ENCODE peak calls at places on chromosomes 6 and 20, in five cellular contexts. One of them, this sample, is unnamed.

GRCh38 chr6:152206072-152206818 is 398.8 kb downstream of the ESR1 start:
- DNase-seq in substantia nigra: no peak
- DNase-seq in amniotic stem cell: no peak
- DNase-seq in germinal center: peak; percentile 16
- DNase-seq in HEK293T: peak; percentile 48
- DNase-seq in this sample: peak; percentile 26

GRCh38 chr6:101534386-101534785 is 140.9 kb downstream of the GRIK2 start:
- DNase-seq in germinal center: no peak
- DNase-seq in amniotic stem cell: no peak
- DNase-seq in substantia nigra: no peak
- DNase-seq in HEK293T: no peak
- DNase-seq in this sample: no peak

GRCh38 chr20:57908691-57909090 is 198.9 kb upstream of the PMEPA1 start:
- DNase-seq in amniotic stem cell: no peak
- DNase-seq in germinal center: no peak
- DNase-seq in substantia nigra: no peak
- DNase-seq in HEK293T: no peak
- DNase-seq in this sample: no peak

GRCh38 chr20:62120990-62121775 is 1.1 kb upstream of the LSM14B start:
- DNase-seq in HEK293T: no peak
- DNase-seq in germinal center: no peak
- DNase-seq in substantia nigra: no peak
- DNase-seq in amniotic stem cell: no peak
- DNase-seq in this sample: no peak

GRCh38 chr6:136415351-136416005 is 125.8 kb upstream of the BCLAF1 start:
- DNase-seq in germinal center: no peak
- DNase-seq in amniotic stem cell: no peak
- DNase-seq in HEK293T: no peak
- DNase-seq in substantia nigra: no peak
- DNase-seq in this sample: no peak

GRCh38 chr6:33945931-33946330 is 142.1 kb upstream of the MLN start:
- DNase-seq in HEK293T: no peak
- DNase-seq in germinal center: no peak
- DNase-seq in amniotic stem cell: no peak
- DNase-seq in substantia nigra: no peak
- DNase-seq in this sample: no peak

GRCh38 chr20:59177266-59178250 is 13.9 kb downstream of the ZNF831 start:
- DNase-seq in amniotic stem cell: no peak
- DNase-seq in HEK293T: no peak
- DNase-seq in germinal center: no peak
- DNase-seq in substantia nigra: no peak
- DNase-seq in this sample: no peak

GRCh38 chr6:26104457-26105108 is 17.4 kb downstream of the HFE start:
- DNase-seq in substantia nigra: no peak
- DNase-seq in germinal center: no peak
- DNase-seq in amniotic stem cell: no peak
- DNase-seq in HEK293T: no peak
- DNase-seq in this sample: no peak

GRCh38 chr6:183668-184067 is 108.6 kb upstream of the DUSP22 start:
- DNase-seq in substantia nigra: no peak
- DNase-seq in amniotic stem cell: no peak
- DNase-seq in HEK293T: no peak
- DNase-seq in germinal center: peak; percentile 44
- DNase-seq in this sample: no peak

GRCh38 chr6:1089860-1090259 is 222.0 kb upstream of the FOXQ1 start:
- DNase-seq in amniotic stem cell: no peak
- DNase-seq in HEK293T: no peak
- DNase-seq in germinal center: no peak
- DNase-seq in substantia nigra: no peak
- DNase-seq in this sample: no peak

GRCh38 chr6:121187833-121188200 is 146.5 kb downstream of the TBC1D32 start:
- DNase-seq in germinal center: no peak
- DNase-seq in amniotic stem cell: no peak
- DNase-seq in substantia nigra: no peak
- DNase-seq in HEK293T: no peak
- DNase-seq in this sample: no peak

GRCh38 chr20:18066421-18067333 is 9.0 kb upstream of the OVOL2 start:
- DNase-seq in HEK293T: no peak
- DNase-seq in amniotic stem cell: no peak
- DNase-seq in germinal center: no peak
- DNase-seq in substantia nigra: no peak
- DNase-seq in this sample: no peak

GRCh38 chr6:137044366-137045220 is at the start of gene IL20RA:
- DNase-seq in amniotic stem cell: no peak
- DNase-seq in germinal center: peak; percentile 17
- DNase-seq in substantia nigra: no peak
- DNase-seq in HEK293T: no peak
- DNase-seq in this sample: peak; percentile 59

GRCh38 chr20:50516180-50516934 is 6.2 kb downstream of the PTPN1 start:
- DNase-seq in amniotic stem cell: no peak
- DNase-seq in substantia nigra: no peak
- DNase-seq in germinal center: peak; percentile 55
- DNase-seq in HEK293T: no peak
- DNase-seq in this sample: no peak

GRCh38 chr6:15063253-15063853 is 182.5 kb upstream of the JARID2 start:
- DNase-seq in amniotic stem cell: no peak
- DNase-seq in HEK293T: no peak
- DNase-seq in germinal center: no peak
- DNase-seq in substantia nigra: no peak
- DNase-seq in this sample: no peak

GRCh38 chr6:159969921-159970320 is 1.0 kb downstream of the IGF2R start:
- DNase-seq in HEK293T: peak; percentile 65
- DNase-seq in substantia nigra: peak; percentile 24
- DNase-seq in germinal center: peak; percentile 32
- DNase-seq in amniotic stem cell: peak; percentile 34
- DNase-seq in this sample: peak; percentile 45

GRCh38 chr20:10359621-10360040 is 74.4 kb downstream of the MKKS start:
- DNase-seq in germinal center: no peak
- DNase-seq in HEK293T: no peak
- DNase-seq in substantia nigra: no peak
- DNase-seq in amniotic stem cell: no peak
- DNase-seq in this sample: no peak

GRCh38 chr20:39974966-39975501 is 714.0 kb downstream of the MAFB start:
- DNase-seq in substantia nigra: no peak
- DNase-seq in amniotic stem cell: no peak
- DNase-seq in HEK293T: no peak
- DNase-seq in germinal center: no peak
- DNase-seq in this sample: no peak

GRCh38 chr6:52435345-52435744 is 15.2 kb downstream of the EFHC1 start:
- DNase-seq in germinal center: no peak
- DNase-seq in HEK293T: no peak
- DNase-seq in amniotic stem cell: no peak
- DNase-seq in substantia nigra: no peak
- DNase-seq in this sample: no peak

GRCh38 chr6:139367810-139368321 is 6.6 kb downstream of the CITED2 start:
- DNase-seq in germinal center: no peak
- DNase-seq in substantia nigra: no peak
- DNase-seq in amniotic stem cell: no peak
- DNase-seq in HEK293T: no peak
- DNase-seq in this sample: peak; percentile 16

GRCh38 chr20:29687438-29687837 is 1570.0 kb upstream of the DEFB115 start:
- DNase-seq in HEK293T: no peak
- DNase-seq in germinal center: no peak
- DNase-seq in substantia nigra: no peak
- DNase-seq in amniotic stem cell: no peak
- DNase-seq in this sample: no peak

GRCh38 chr6:16130932-16131387 is 2.1 kb downstream of the MYLIP start:
- DNase-seq in HEK293T: peak; percentile 44
- DNase-seq in amniotic stem cell: peak; percentile 35
- DNase-seq in substantia nigra: no peak
- DNase-seq in germinal center: peak; percentile 75
- DNase-seq in this sample: peak; percentile 12

GRCh38 chr6:153564803-153565202 is 433.7 kb upstream of the RGS17 start:
- DNase-seq in substantia nigra: no peak
- DNase-seq in amniotic stem cell: no peak
- DNase-seq in germinal center: no peak
- DNase-seq in HEK293T: no peak
- DNase-seq in this sample: no peak